ENCODE peak calls at places on chromosomes 4 and X, in eight cellular contexts. One of them, this sample, is unnamed.

GRCh38 chr4:7540216-7540615 is 105.5 kb upstream of the PSAPL1 start:
- DNase-seq in T1000: peak
- DNase-seq in SJSA1: no peak
- DNase-seq in GM23248: no peak
- DNase-seq in activated CD4-positive, CD25-positive, alpha-beta regulatory T cell: no peak
- DNase-seq in GM12865: no peak
- DNase-seq in pons: no peak
- DNase-seq in osteocyte: no peak
- DNase-seq in this sample: no peak

GRCh38 chr4:24560770-24561415 is 23.5 kb downstream of the DHX15 start:
- DNase-seq in T1000: no peak
- DNase-seq in SJSA1: no peak
- DNase-seq in GM23248: peak
- DNase-seq in activated CD4-positive, CD25-positive, alpha-beta regulatory T cell: no peak
- DNase-seq in GM12865: no peak
- DNase-seq in pons: no peak
- DNase-seq in osteocyte: no peak
- DNase-seq in this sample: no peak

GRCh38 chr4:77488882-77489281 is 116.7 kb upstream of the CXCL13 start:
- DNase-seq in T1000: no peak
- DNase-seq in SJSA1: no peak
- DNase-seq in GM23248: no peak
- DNase-seq in activated CD4-positive, CD25-positive, alpha-beta regulatory T cell: no peak
- DNase-seq in GM12865: no peak
- DNase-seq in pons: peak
- DNase-seq in osteocyte: no peak
- DNase-seq in this sample: no peak

GRCh38 chr4:32909722-32910121 is 2189.6 kb downstream of the PCDH7 start:
- DNase-seq in T1000: no peak
- DNase-seq in SJSA1: no peak
- DNase-seq in GM23248: no peak
- DNase-seq in activated CD4-positive, CD25-positive, alpha-beta regulatory T cell: no peak
- DNase-seq in GM12865: no peak
- DNase-seq in pons: no peak
- DNase-seq in osteocyte: no peak
- DNase-seq in this sample: no peak

GRCh38 chr4:37978509-37978908 is 18.3 kb downstream of the PTTG2 start:
- DNase-seq in T1000: no peak
- DNase-seq in SJSA1: no peak
- DNase-seq in GM23248: no peak
- DNase-seq in activated CD4-positive, CD25-positive, alpha-beta regulatory T cell: no peak
- DNase-seq in GM12865: peak
- DNase-seq in pons: no peak
- DNase-seq in osteocyte: no peak
- DNase-seq in this sample: no peak

GRCh38 chrX:53494427-53494826 is 60.3 kb upstream of the HSD17B10 start:
- DNase-seq in T1000: no peak
- DNase-seq in SJSA1: no peak
- DNase-seq in GM23248: peak
- DNase-seq in activated CD4-positive, CD25-positive, alpha-beta regulatory T cell: no peak
- DNase-seq in GM12865: no peak
- DNase-seq in pons: no peak
- DNase-seq in osteocyte: no peak
- DNase-seq in this sample: no peak

GRCh38 chrX:96004386-96004785 is 680.3 kb upstream of the DIAPH2 start:
- DNase-seq in T1000: peak
- DNase-seq in SJSA1: no peak
- DNase-seq in GM23248: no peak
- DNase-seq in activated CD4-positive, CD25-positive, alpha-beta regulatory T cell: no peak
- DNase-seq in GM12865: no peak
- DNase-seq in pons: no peak
- DNase-seq in osteocyte: no peak
- DNase-seq in this sample: no peak

GRCh38 chrX:39163585-39163984 is 362.3 kb downstream of the MID1IP1 start:
- DNase-seq in T1000: no peak
- DNase-seq in SJSA1: no peak
- DNase-seq in GM23248: no peak
- DNase-seq in activated CD4-positive, CD25-positive, alpha-beta regulatory T cell: no peak
- DNase-seq in GM12865: no peak
- DNase-seq in pons: no peak
- DNase-seq in osteocyte: no peak
- DNase-seq in this sample: no peak

GRCh38 chr4:102356562-102357202 is 11.4 kb upstream of the SLC39A8 start:
- DNase-seq in T1000: no peak
- DNase-seq in SJSA1: no peak
- DNase-seq in GM23248: no peak
- DNase-seq in activated CD4-positive, CD25-positive, alpha-beta regulatory T cell: no peak
- DNase-seq in GM12865: no peak
- DNase-seq in pons: no peak
- DNase-seq in osteocyte: no peak
- DNase-seq in this sample: no peak

GRCh38 chr4:109878355-109878754 is 30.4 kb downstream of the LRIT3 start:
- DNase-seq in T1000: no peak
- DNase-seq in SJSA1: no peak
- DNase-seq in GM23248: no peak
- DNase-seq in activated CD4-positive, CD25-positive, alpha-beta regulatory T cell: no peak
- DNase-seq in GM12865: no peak
- DNase-seq in pons: no peak
- DNase-seq in osteocyte: no peak
- DNase-seq in this sample: no peak

GRCh38 chr4:82500106-82500738 is 61.6 kb downstream of the TMEM150C start:
- DNase-seq in T1000: no peak
- DNase-seq in SJSA1: no peak
- DNase-seq in GM23248: peak
- DNase-seq in activated CD4-positive, CD25-positive, alpha-beta regulatory T cell: no peak
- DNase-seq in GM12865: no peak
- DNase-seq in pons: no peak
- DNase-seq in osteocyte: no peak
- DNase-seq in this sample: no peak

GRCh38 chrX:16100673-16101072 is 22.7 kb upstream of the GRPR start:
- DNase-seq in T1000: no peak
- DNase-seq in SJSA1: no peak
- DNase-seq in GM23248: no peak
- DNase-seq in activated CD4-positive, CD25-positive, alpha-beta regulatory T cell: no peak
- DNase-seq in GM12865: no peak
- DNase-seq in pons: no peak
- DNase-seq in osteocyte: no peak
- DNase-seq in this sample: no peak

GRCh38 chr4:40314951-40315350 is 20.2 kb upstream of the CHRNA9 start:
- DNase-seq in T1000: no peak
- DNase-seq in SJSA1: no peak
- DNase-seq in GM23248: peak
- DNase-seq in activated CD4-positive, CD25-positive, alpha-beta regulatory T cell: no peak
- DNase-seq in GM12865: no peak
- DNase-seq in pons: no peak
- DNase-seq in osteocyte: no peak
- DNase-seq in this sample: no peak

GRCh38 chrX:57595381-57595811 is 3.6 kb downstream of the ZXDB start:
- DNase-seq in T1000: no peak
- DNase-seq in SJSA1: no peak
- DNase-seq in GM23248: peak
- DNase-seq in activated CD4-positive, CD25-positive, alpha-beta regulatory T cell: no peak
- DNase-seq in GM12865: peak
- DNase-seq in pons: no peak
- DNase-seq in osteocyte: no peak
- DNase-seq in this sample: no peak

GRCh38 chrX:119105826-119106225 is 21.8 kb downstream of the KIAA1210 start:
- DNase-seq in T1000: no peak
- DNase-seq in SJSA1: peak
- DNase-seq in GM23248: peak
- DNase-seq in activated CD4-positive, CD25-positive, alpha-beta regulatory T cell: no peak
- DNase-seq in GM12865: no peak
- DNase-seq in pons: no peak
- DNase-seq in osteocyte: no peak
- DNase-seq in this sample: no peak

GRCh38 chrX:71636438-71637252 is 18.3 kb upstream of the CXCR3 start:
- DNase-seq in T1000: no peak
- DNase-seq in SJSA1: no peak
- DNase-seq in GM23248: no peak
- DNase-seq in activated CD4-positive, CD25-positive, alpha-beta regulatory T cell: no peak
- DNase-seq in GM12865: no peak
- DNase-seq in pons: no peak
- DNase-seq in osteocyte: no peak
- DNase-seq in this sample: no peak

GRCh38 chr4:76271248-76271647 is 19.7 kb downstream of the FAM47E start:
- DNase-seq in T1000: no peak
- DNase-seq in SJSA1: no peak
- DNase-seq in GM23248: no peak
- DNase-seq in activated CD4-positive, CD25-positive, alpha-beta regulatory T cell: no peak
- DNase-seq in GM12865: no peak
- DNase-seq in pons: no peak
- DNase-seq in osteocyte: no peak
- DNase-seq in this sample: no peak

This sample was measured in central memory CD8-positive, alpha-beta T cell.